ENCODE peak calls at places on chromosome 7, in four cellular contexts. I is tibial nerve, D is GM23338, Y is MCF 10A. P is an unnamed sample.

GRCh38 chr7:32001948-32002347 is 68.3 kb downstream of the PDE1C start:
- DNase-seq in I (no peak), D (no peak), Y (no peak), P (no peak)

GRCh38 chr7:129646369-129647021 is 35.0 kb downstream of the NRF1 start:
- DNase-seq in I (no peak), D (peak; percentile 80), Y (no peak), P (no peak)

GRCh38 chr7:107975394-107976013 is 27.5 kb downstream of the LAMB1 start:
- DNase-seq in I (no peak), D (peak; percentile 50), Y (no peak), P (no peak)

GRCh38 chr7:132653364-132653930 is 77.2 kb upstream of the PLXNA4 start:
- DNase-seq in I (no peak), D (no peak), Y (no peak), P (no peak)

GRCh38 chr7:116571037-116571436 is 46.2 kb downstream of the CAV1 start:
- DNase-seq in I (no peak), D (no peak), Y (peak; percentile 58), P (no peak)

GRCh38 chr7:17552952-17553351 is 254.5 kb downstream of the AHR start:
- DNase-seq in I (no peak), D (no peak), Y (no peak), P (no peak)

GRCh38 chr7:137953043-137953691 is 48.7 kb downstream of the CREB3L2 start:
- DNase-seq in I (no peak), D (peak; percentile 45), Y (no peak), P (no peak)

GRCh38 chr7:43834463-43835251 is 34.7 kb downstream of the MRPS24 start:
- DNase-seq in I (no peak), D (no peak), Y (peak; percentile 18), P (no peak)

GRCh38 chr7:55052081-55052480 is 33.3 kb downstream of the EGFR start:
- DNase-seq in I (no peak), D (no peak), Y (no peak), P (no peak)

GRCh38 chr7:2820508-2820934 is 23.6 kb downstream of the GNA12 start:
- DNase-seq in I (peak; percentile 56), D (no peak), Y (peak; percentile 96), P (no peak)

GRCh38 chr7:16921644-16922257 is 40.0 kb upstream of the AGR3 start:
- DNase-seq in I (no peak), D (no peak), Y (no peak), P (no peak)

GRCh38 chr7:137715101-137715500 is 131.7 kb downstream of the DGKI start:
- DNase-seq in I (no peak), D (no peak), Y (no peak), P (no peak)

GRCh38 chr7:100968650-100969049 is 715 bp upstream of the MUC12 start:
- DNase-seq in I (no peak), D (no peak), Y (no peak), P (no peak)

GRCh38 chr7:71896535-71896934 is 515.6 kb downstream of the CALN1 start:
- DNase-seq in I (no peak), D (peak; percentile 11), Y (no peak), P (no peak)

DNA sequence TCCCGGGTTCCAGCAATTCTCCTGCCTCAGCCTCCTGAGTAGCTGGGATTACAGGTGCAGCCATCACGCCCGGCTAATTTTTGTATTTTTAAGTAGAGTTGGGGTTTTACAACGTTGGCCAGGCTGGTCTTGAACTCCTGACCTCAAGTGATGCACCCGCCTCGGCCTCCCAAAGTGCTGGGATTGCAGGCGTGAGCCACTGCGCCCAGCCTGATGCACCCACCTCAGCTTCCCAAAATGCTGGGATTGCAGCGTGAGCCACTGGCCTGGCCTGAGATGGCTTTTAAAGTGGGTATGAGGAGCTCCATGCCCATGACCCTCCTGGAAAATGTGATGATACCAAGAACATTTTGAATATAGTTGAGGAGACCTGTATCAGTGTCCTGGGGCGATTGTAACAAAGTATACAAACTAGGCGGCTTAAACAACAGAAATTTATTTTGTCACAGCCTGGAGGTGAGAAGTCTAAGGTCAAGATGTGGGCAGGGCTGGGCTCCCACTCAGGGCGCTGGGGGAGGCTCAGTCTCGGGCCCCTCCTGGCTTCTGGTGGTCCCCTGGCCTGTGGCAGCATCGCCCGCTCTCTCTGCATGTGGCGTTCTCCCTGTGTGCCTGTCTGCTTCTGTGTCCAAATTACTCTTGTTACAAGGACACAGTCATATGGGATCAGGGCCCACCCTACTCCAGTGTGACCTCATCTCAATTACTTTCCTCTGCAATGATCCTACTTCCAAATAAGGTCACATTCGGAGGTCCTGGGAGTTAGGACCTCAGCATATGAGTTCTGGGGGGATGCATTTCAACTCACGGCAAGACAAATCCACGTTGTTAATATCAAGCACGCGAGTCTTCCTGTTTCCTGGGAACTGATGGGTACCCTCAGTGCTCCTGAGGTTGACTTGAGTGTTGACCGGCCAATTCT is 108.8 kb downstream of the ACTR3B start:
- DNase-seq in I (no peak), D (no peak), Y (no peak), P (no peak)
- TF ChIP-seq CTCF in I (no peak), D (no peak), Y (no peak), P (no peak)

GRCh38 chr7:20153567-20153966 is 63.6 kb downstream of the MACC1 start:
- DNase-seq in I (no peak), D (no peak), Y (no peak), P (no peak)

GRCh38 chr7:20157456-20157855 is 59.7 kb downstream of the MACC1 start:
- DNase-seq in I (no peak), D (no peak), Y (no peak), P (no peak)

GRCh38 chr7:20159226-20159747 is 57.9 kb downstream of the MACC1 start:
- DNase-seq in I (no peak), D (no peak), Y (no peak), P (no peak)

GRCh38 chr7:20153999-20154398 is 63.2 kb downstream of the MACC1 start:
- DNase-seq in I (no peak), D (no peak), Y (no peak), P (no peak)

GRCh38 chr7:20158684-20159083 is 58.5 kb downstream of the MACC1 start:
- DNase-seq in I (no peak), D (no peak), Y (peak; percentile 18), P (no peak)
- TF ChIP-seq CTCF in I (peak; percentile 46), D (no peak), Y (no peak), P (no peak)

GRCh38 chr7:35508623-35509400 is 186.1 kb downstream of the HERPUD2 start:
- DNase-seq in I (no peak), D (no peak), Y (no peak), P (no peak)
- TF ChIP-seq CTCF in I (no peak), D (peak; percentile 29), Y (no peak), P (no peak)

DNA sequence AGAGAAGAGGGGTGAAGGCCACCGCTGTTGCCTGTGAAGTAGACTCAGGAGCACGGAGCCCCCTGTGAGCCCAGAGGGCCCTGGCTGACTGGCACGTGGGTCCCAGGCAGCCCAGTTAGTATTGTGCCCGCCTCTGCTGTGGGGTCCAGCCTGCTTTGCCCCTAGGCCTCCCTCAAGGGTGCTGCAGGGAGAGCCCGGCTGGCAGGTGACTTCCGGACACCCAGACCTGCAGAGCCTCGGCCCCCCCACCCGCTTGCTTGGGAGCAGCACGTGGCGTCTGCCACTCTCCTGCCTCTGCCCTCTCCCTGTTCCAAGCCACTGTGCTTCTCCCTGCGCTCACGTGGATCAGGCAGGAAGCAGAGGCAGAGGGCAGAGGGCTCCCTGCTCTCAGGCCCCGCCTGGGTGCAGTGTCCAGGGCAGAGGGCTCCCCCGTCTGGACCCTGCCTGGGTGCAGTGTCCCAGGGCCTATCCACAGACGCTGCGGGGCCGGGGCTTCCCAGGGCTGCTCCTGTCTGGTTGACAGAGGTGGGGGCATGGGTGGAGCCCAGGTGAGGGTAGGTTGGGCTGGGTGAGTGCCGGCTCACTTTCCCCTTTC is 88.4 kb downstream of the DNAJB6 start:
- DNase-seq in I (no peak), D (no peak), Y (no peak), P (no peak)
- TF ChIP-seq CTCF in I (no peak), D (no peak), Y (no peak), P (no peak)

DNA sequence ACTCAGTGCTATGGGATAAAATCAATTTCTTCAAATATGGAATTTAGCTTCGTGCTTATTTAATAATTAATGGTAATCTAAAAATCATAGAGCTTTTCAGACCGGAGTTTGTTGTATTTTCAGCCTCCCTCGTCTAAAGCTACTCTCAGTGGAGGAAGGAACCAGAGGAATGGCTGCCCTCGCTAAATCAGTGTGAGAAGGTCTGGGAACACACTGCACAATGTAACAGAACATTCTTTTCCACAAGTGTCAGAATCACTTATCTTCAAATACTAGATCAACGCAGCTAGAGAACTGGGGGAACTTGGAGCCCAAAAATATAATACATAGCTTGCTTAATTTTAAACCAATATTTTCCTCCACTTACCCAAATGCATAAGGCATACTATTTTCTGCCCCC is 148.5 kb downstream of the MTERF1 start:
- DNase-seq in I (no peak), D (no peak), Y (no peak), P (no peak)
- TF ChIP-seq CTCF in I (no peak), D (no peak), Y (no peak), P (no peak)

DNA sequence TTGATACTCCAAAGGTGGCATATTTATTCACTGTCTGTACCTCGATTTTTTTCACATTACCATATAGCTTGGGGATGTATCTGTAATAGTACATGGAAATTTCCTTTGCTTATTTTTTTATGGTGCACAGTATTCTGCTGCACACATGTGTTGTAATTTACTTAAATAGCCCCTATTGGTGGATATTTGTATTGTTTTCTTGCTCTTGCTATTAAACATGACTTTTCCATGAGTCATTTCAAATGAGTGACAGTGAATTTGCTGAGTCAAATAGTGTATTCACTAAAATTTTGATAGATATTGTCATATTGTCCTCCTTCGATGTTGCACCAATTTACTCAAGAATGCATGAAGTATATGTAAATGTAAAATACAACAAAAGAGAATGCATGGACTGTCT is 122.7 kb upstream of the STEAP4 start:
- DNase-seq in I (no peak), D (no peak), Y (peak; percentile 18), P (no peak)
- TF ChIP-seq CTCF in I (no peak), D (peak; percentile 14), Y (peak; percentile 7), P (peak; percentile 41)

DNA sequence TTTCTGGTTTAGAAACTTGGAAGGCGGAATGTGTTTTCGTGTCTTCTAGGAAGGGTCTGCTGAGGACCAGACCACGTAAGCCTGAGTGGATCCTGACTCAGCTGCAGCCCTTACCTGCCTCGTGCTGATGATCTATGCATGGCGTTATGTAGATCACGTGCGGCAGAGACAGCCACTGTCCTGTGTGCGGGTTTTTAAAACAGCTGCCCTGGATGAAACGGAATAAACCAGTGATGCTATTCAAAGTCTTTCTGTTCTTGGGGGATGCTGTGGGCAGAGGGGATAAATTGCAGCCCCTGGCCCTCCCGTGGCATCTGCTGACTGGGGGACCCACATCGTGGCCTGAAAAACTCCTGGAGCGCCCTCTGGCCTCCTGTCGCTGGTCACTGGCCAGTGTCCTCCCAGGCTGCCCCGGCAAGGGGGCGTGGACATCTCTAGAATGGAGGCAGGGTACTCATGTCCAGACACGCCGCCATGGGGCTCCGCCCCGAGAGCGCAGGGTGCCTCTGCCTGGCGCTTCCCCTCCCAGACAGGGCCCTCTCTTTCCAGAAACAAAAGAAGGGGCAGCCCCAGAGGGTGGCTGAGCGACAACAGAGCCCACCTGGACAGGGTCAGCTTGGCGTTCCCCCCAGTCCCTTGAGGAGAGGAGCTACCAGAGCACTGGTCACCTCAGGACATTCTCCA is 13.2 kb downstream of the ALKBH4 start:
- DNase-seq in I (no peak), D (peak; percentile 61), Y (peak; percentile 62), P (no peak)
- TF ChIP-seq CTCF in I (no peak), D (no peak), Y (no peak), P (no peak)